ENCODE peak calls at places on chromosome X, in eight cellular contexts. Z, F, X, B, D, I, J and Q are unnamed samples.

GRCh38 chrX:109268340-109268739 is 213.5 kb downstream of the GUCY2F start:
- DNase-seq in Z (no peak), F (no peak), X (no peak), B (no peak), D (no peak), I (no peak), J (no peak), Q (no peak)

GRCh38 chrX:11665144-11666040 is at the start of gene ARHGAP6:
- DNase-seq in Z (peak), F (peak), X (peak), B (no peak), D (no peak), I (peak), J (peak), Q (no peak)

GRCh38 chrX:13028871-13029336 is 15.5 kb downstream of the FAM9C start:
- DNase-seq in Z (peak), F (no peak), X (no peak), B (no peak), D (no peak), I (no peak), J (no peak), Q (no peak)

GRCh38 chrX:120251471-120252011 is 929 bp downstream of the ZBTB33 start:
- DNase-seq in Z (peak), F (peak), X (peak), B (no peak), D (no peak), I (peak), J (peak), Q (no peak)

GRCh38 chrX:1181131-1181530 is 31.3 kb downstream of the CRLF2 start:
- DNase-seq in Z (no peak), F (no peak), X (no peak), B (no peak), D (no peak), I (no peak), J (no peak), Q (no peak)

GRCh38 chrX:74774988-74775387 is 150.3 kb downstream of the NEXMIF start:
- DNase-seq in Z (no peak), F (no peak), X (no peak), B (no peak), D (no peak), I (no peak), J (no peak), Q (no peak)

GRCh38 chrX:20116087-20116574 is 576 bp downstream of the MAP7D2 start:
- DNase-seq in Z (peak), F (peak), X (no peak), B (no peak), D (no peak), I (no peak), J (no peak), Q (no peak)

GRCh38 chrX:10794203-10794630 is 173.8 kb upstream of the MID1 start:
- DNase-seq in Z (no peak), F (no peak), X (no peak), B (no peak), D (no peak), I (no peak), J (no peak), Q (no peak)

GRCh38 chrX:367866-368265 is 18.8 kb downstream of the PPP2R3B start:
- DNase-seq in Z (no peak), F (peak), X (no peak), B (no peak), D (no peak), I (no peak), J (no peak), Q (no peak)

GRCh38 chrX:2682582-2683177 is 8.4 kb upstream of the CD99 start:
- DNase-seq in Z (no peak), F (no peak), X (peak), B (no peak), D (no peak), I (no peak), J (no peak), Q (no peak)

GRCh38 chrX:153392642-153393321 is 8.4 kb downstream of the PNMA6E start:
- DNase-seq in Z (no peak), F (no peak), X (no peak), B (peak), D (no peak), I (no peak), J (no peak), Q (no peak)

GRCh38 chrX:5306654-5307121 is 922.0 kb downstream of the NLGN4X start:
- DNase-seq in Z (no peak), F (no peak), X (no peak), B (no peak), D (no peak), I (no peak), J (no peak), Q (no peak)

GRCh38 chrX:43349363-43349762 is 306.7 kb upstream of the MAOA start:
- DNase-seq in Z (peak), F (peak), X (peak), B (no peak), D (no peak), I (peak), J (peak), Q (no peak)

GRCh38 chrX:100381613-100382012 is 28.5 kb downstream of the PCDH19 start:
- DNase-seq in Z (no peak), F (no peak), X (no peak), B (no peak), D (no peak), I (no peak), J (peak), Q (no peak)

GRCh38 chrX:114500622-114501021 is 83.3 kb upstream of the HTR2C start:
- DNase-seq in Z (no peak), F (no peak), X (no peak), B (no peak), D (no peak), I (no peak), J (no peak), Q (no peak)

GRCh38 chrX:31603411-31604120 is 531.7 kb upstream of the FTHL17 start:
- DNase-seq in Z (no peak), F (no peak), X (peak), B (no peak), D (no peak), I (no peak), J (peak), Q (peak)

GRCh38 chrX:136742721-136743379 is 37.9 kb downstream of the ARHGEF6 start:
- DNase-seq in Z (no peak), F (no peak), X (no peak), B (no peak), D (no peak), I (no peak), J (no peak), Q (no peak)

GRCh38 chrX:155577682-155578081 is 35.1 kb downstream of the TMLHE start:
- DNase-seq in Z (no peak), F (no peak), X (no peak), B (no peak), D (no peak), I (no peak), J (no peak), Q (no peak)

GRCh38 chrX:151488677-151489076 is 74.8 kb upstream of the PASD1 start:
- DNase-seq in Z (peak), F (peak), X (no peak), B (no peak), D (no peak), I (no peak), J (no peak), Q (no peak)

GRCh38 chrX:156008915-156009314 is 11.4 kb downstream of the IL9R start:
- DNase-seq in Z (peak), F (no peak), X (no peak), B (no peak), D (no peak), I (no peak), J (peak), Q (no peak)

GRCh38 chrX:48460031-48460430 is 10.0 kb downstream of the SLC38A5 start:
- DNase-seq in Z (no peak), F (no peak), X (no peak), B (no peak), D (no peak), I (no peak), J (no peak), Q (no peak)

GRCh38 chrX:23782455-23782854 is 518 bp upstream of the SAT1 start:
- DNase-seq in Z (peak), F (no peak), X (no peak), B (no peak), D (no peak), I (no peak), J (no peak), Q (no peak)

GRCh38 chrX:8627796-8628195 is 104.1 kb downstream of the ANOS1 start:
- DNase-seq in Z (no peak), F (no peak), X (no peak), B (no peak), D (no peak), I (no peak), J (peak), Q (no peak)

GRCh38 chrX:6384391-6384790 is 150.5 kb downstream of the VCX3A start:
- DNase-seq in Z (no peak), F (peak), X (no peak), B (no peak), D (no peak), I (no peak), J (no peak), Q (no peak)

GRCh38 chrX:155235891-155236290 is 19.6 kb downstream of the VBP1 start:
- DNase-seq in Z (no peak), F (no peak), X (no peak), B (no peak), D (no peak), I (no peak), J (peak), Q (no peak)

GRCh38 chrX:150567645-150568319 is 639 bp upstream of the MTM1 start:
- DNase-seq in Z (no peak), F (peak), X (no peak), B (no peak), D (no peak), I (no peak), J (no peak), Q (no peak)

GRCh38 chrX:15988661-15989603 is 134.3 kb upstream of the AP1S2 start:
- DNase-seq in Z (peak), F (no peak), X (peak), B (no peak), D (no peak), I (no peak), J (peak), Q (peak)
- H3K27ac ChIP-seq in Z (no peak), F (no peak), X (no peak), B (peak), D (no peak), I (no peak), J (no peak), Q (no peak)

GRCh38 chrX:64894454-64895038 is 81.7 kb downstream of the ZC4H2 start:
- DNase-seq in Z (peak), F (peak), X (peak), B (no peak), D (no peak), I (no peak), J (no peak), Q (no peak)
- TF ChIP-seq CTCF in Z (no peak), F (peak), X (peak), B (no peak), D (peak), I (peak), J (no peak), Q (peak)

GRCh38 chrX:103442536-103442901 is 66.2 kb downstream of the BEX3 start:
- DNase-seq in Z (no peak), F (no peak), X (peak), B (no peak), D (no peak), I (no peak), J (peak), Q (peak)

GRCh38 chrX:103441878-103442535 is 65.7 kb downstream of the BEX3 start:
- DNase-seq in Z (no peak), F (no peak), X (no peak), B (no peak), D (no peak), I (no peak), J (no peak), Q (no peak)

GRCh38 chrX:103437147-103437873 is 61.0 kb downstream of the BEX3 start:
- DNase-seq in Z (no peak), F (no peak), X (peak), B (no peak), D (no peak), I (no peak), J (no peak), Q (no peak)

GRCh38 chrX:103440621-103441020 is 64.3 kb downstream of the BEX3 start:
- DNase-seq in Z (no peak), F (no peak), X (no peak), B (no peak), D (no peak), I (no peak), J (no peak), Q (no peak)

DNA sequence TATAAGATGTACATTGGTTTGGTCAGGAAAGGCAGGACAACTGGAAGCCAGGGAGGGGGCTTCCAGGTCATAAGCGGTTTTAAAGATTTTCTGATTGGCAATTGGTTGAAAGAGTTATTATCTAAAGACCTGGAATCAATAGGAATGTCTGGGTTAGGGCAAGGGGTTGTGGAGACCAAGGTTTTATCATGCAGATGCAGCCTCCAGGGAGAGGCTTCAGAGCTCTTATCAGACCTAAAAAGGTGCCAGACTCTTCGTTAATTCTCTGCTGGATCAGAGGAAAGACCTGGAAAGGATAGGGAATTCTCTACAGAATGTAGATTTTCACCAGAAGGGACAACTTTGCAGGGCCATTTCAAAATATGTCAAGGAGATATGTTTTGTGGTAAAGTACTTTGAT is 62.8 kb downstream of the BEX3 start:
- DNase-seq in Z (no peak), F (no peak), X (no peak), B (no peak), D (no peak), I (no peak), J (no peak), Q (no peak)
- H3K4me3 ChIP-seq in Z (no peak), F (no peak), X (no peak), B (no peak), D (no peak), I (no peak), J (no peak), Q (no peak)

GRCh38 chrX:88101968-88102367 is 584.4 kb downstream of the KLHL4 start:
- DNase-seq in Z (no peak), F (no peak), X (no peak), B (no peak), D (no peak), I (no peak), J (no peak), Q (no peak)
- H3K27ac ChIP-seq in Z (no peak), F (no peak), X (no peak), B (no peak), D (no peak), I (no peak), J (no peak), Q (no peak)